ENCODE peak calls at places on chromosomes 5 and 9, in six cellular contexts. E, Z, G, X, I and S are unnamed samples.

GRCh38 chr5:147460380-147460779 is 49.5 kb downstream of the DPYSL3 start:
- DNase-seq in I (no peak), Z (no peak), G (no peak), E (no peak), X (no peak), S (no peak)

GRCh38 chr9:111039203-111039907 is 1.1 kb upstream of the LPAR1 start:
- DNase-seq in Z (no peak), I (no peak), X (no peak), G (no peak), E (no peak), S (no peak)

GRCh38 chr9:134922066-134922931 is 4.6 kb upstream of the FCN1 start:
- DNase-seq in G (no peak), I (no peak), Z (no peak), E (no peak), X (no peak), S (peak)

GRCh38 chr5:77630246-77631165 is 8.0 kb downstream of the OTP start:
- DNase-seq in G (peak), X (no peak), Z (no peak), I (peak), E (no peak), S (peak)

GRCh38 chr5:101915559-101915958 is 380.5 kb downstream of the SLCO4C1 start:
- DNase-seq in G (peak), E (no peak), Z (no peak), X (no peak), I (no peak), S (no peak)

GRCh38 chr5:16881253-16881652 is 54.8 kb downstream of the MYO10 start:
- DNase-seq in G (no peak), E (no peak), X (no peak), I (peak), Z (no peak), S (no peak)

GRCh38 chr5:126651013-126651577 is 50.3 kb downstream of the PHAX start:
- DNase-seq in Z (no peak), E (no peak), X (no peak), G (no peak), I (no peak), S (no peak)

GRCh38 chr9:131633491-131634031 is 88.2 kb downstream of the PRRT1B start:
- DNase-seq in G (no peak), Z (no peak), E (no peak), I (no peak), X (no peak), S (no peak)

GRCh38 chr9:136409557-136410455 is 608 bp downstream of the ENTR1 start:
- DNase-seq in I (peak), G (peak), E (no peak), Z (peak), X (no peak), S (peak)

GRCh38 chr9:108636023-108636422 is 219.8 kb downstream of the ACTL7B start:
- DNase-seq in X (no peak), G (no peak), I (no peak), E (no peak), Z (no peak), S (peak)

GRCh38 chr5:132385321-132386105 is 16.0 kb downstream of the SLC22A5 start:
- DNase-seq in G (peak), I (peak), X (peak), E (no peak), Z (peak), S (peak)

GRCh38 chr9:132114102-132114707 is 34.5 kb upstream of the MED27 start:
- DNase-seq in G (peak), X (no peak), E (peak), Z (peak), I (peak), S (peak)

GRCh38 chr9:85215416-85215815 is 526.3 kb downstream of the AGTPBP1 start:
- DNase-seq in Z (no peak), G (no peak), X (no peak), E (no peak), I (no peak), S (no peak)

GRCh38 chr9:130042931-130043653 is at the start of gene FNBP1:
- DNase-seq in E (peak), Z (peak), G (peak), X (no peak), I (peak), S (peak)

GRCh38 chr5:111163000-111163399 is 61.2 kb upstream of the CAMK4 start:
- DNase-seq in I (no peak), Z (no peak), G (no peak), E (no peak), X (no peak), S (no peak)

GRCh38 chr9:706073-706472 is 135.4 kb upstream of the DMRT1 start:
- DNase-seq in I (peak), G (no peak), E (no peak), Z (no peak), X (no peak), S (peak)

GRCh38 chr5:36854402-36855140 is 22.0 kb upstream of the NIPBL start:
- DNase-seq in Z (no peak), G (no peak), I (no peak), E (peak), X (no peak), S (no peak)

GRCh38 chr5:154230526-154230925 is 40.0 kb downstream of the GALNT10 start:
- DNase-seq in G (no peak), I (no peak), X (no peak), E (no peak), Z (no peak), S (no peak)

GRCh38 chr5:140321796-140322195 is 18.9 kb upstream of the PFDN1 start:
- DNase-seq in E (no peak), Z (no peak), X (peak), G (no peak), I (no peak), S (peak)

GRCh38 chr5:94153736-94154450 is 412.5 kb upstream of the POU5F2 start:
- DNase-seq in Z (no peak), X (no peak), E (no peak), G (no peak), I (no peak), S (no peak)

GRCh38 chr5:61304611-61305369 is 27.3 kb upstream of the ZSWIM6 start:
- DNase-seq in E (peak), I (peak), Z (peak), G (peak), X (no peak), S (no peak)

GRCh38 chr9:129069128-129069824 is 11.6 kb upstream of the DOLPP1 start:
- DNase-seq in X (no peak), E (peak), G (no peak), I (no peak), Z (no peak), S (peak)

GRCh38 chr5:138330813-138331448 is 673 bp downstream of the CDC25C start:
- DNase-seq in X (no peak), Z (no peak), G (no peak), I (no peak), E (no peak), S (peak)

GRCh38 chr5:170633235-170634041 is 129.6 kb downstream of the KCNIP1 start:
- DNase-seq in I (peak), G (peak), Z (peak), E (peak), X (peak), S (peak)

GRCh38 chr9:34197756-34198711 is 19.2 kb downstream of the UBAP1 start:
- DNase-seq in X (no peak), I (no peak), G (no peak), E (no peak), Z (no peak), S (peak)

GRCh38 chr9:120951960-120952630 is 25.5 kb upstream of the TRAF1 start:
- DNase-seq in X (no peak), G (no peak), E (no peak), I (no peak), Z (peak), S (no peak)

GRCh38 chr5:143781993-143782520 is 29.9 kb upstream of the HMHB1 start:
- DNase-seq in I (no peak), X (no peak), E (no peak), Z (peak), G (no peak), S (peak)

GRCh38 chr5:172611913-172612312 is 29.1 kb upstream of the NEURL1B start:
- DNase-seq in Z (no peak), X (no peak), G (no peak), E (no peak), I (no peak), S (no peak)

GRCh38 chr5:172610643-172611042 is 30.4 kb upstream of the NEURL1B start:
- DNase-seq in G (no peak), I (no peak), Z (no peak), E (no peak), X (no peak), S (no peak)

GRCh38 chr5:172606156-172606785 is 34.8 kb upstream of the NEURL1B start:
- DNase-seq in G (no peak), I (no peak), X (no peak), E (no peak), Z (no peak), S (no peak)

GRCh38 chr5:172607213-172607793 is 33.8 kb upstream of the NEURL1B start:
- DNase-seq in I (no peak), X (no peak), G (no peak), E (no peak), Z (no peak), S (no peak)

DNA sequence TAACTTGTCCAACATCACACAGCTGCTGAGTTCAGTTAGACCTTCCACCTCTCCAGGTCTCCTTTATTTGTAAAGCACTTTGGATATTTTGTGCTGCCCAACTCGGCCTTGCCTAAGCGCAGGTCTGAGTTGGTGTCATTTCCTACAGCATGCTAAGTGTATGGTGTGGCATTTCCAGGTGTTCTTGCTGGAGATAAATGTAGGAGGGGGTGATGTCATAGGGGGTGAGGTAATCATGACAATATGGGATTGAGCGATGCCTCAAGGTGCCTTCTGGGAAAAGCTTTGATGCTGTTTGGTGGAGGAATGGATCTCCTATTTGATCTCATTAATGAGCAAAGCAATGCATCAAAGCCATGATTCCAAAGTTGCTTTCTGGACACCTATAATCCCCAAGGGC is 32.3 kb upstream of the NEURL1B start:
- DNase-seq in E (no peak), X (no peak), G (no peak), I (no peak), Z (no peak), S (no peak)
- TF ChIP-seq MYC in E (no peak), X (no peak), G (no peak), I (no peak), Z (no peak), S (no peak)

GRCh38 chr9:113581865-113582697 is 118.6 kb downstream of the RGS3 start:
- DNase-seq in Z (peak), I (no peak), X (peak), G (no peak), E (no peak), S (peak)
- TF ChIP-seq CTCF in Z (no peak), I (no peak), X (peak), G (no peak), E (peak), S (no peak)

GRCh38 chr5:135058326-135058725 is 24.3 kb upstream of the PITX1 start:
- DNase-seq in Z (no peak), E (no peak), X (no peak), I (no peak), G (no peak), S (no peak)
- H3K4me3 ChIP-seq in Z (no peak), E (no peak), X (no peak), I (no peak), G (no peak), S (no peak)

DNA sequence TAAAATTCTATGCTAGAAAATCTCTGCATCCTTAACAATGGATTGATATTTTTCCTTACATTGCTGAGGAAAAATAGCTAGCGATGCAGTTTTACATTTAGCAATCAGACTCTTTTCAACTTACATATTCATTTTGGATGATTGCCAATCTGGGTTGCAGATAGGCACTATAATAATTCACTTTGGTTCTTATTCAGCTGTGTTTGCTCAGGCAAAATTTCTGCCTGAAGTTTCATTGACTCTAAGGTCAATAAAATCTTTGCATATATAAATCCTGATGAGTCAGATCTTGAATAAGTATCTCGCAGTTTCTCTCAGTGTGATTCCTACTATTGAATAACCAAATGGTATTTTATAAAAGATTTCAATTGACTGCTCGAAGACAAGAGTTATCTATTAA is 1105.8 kb downstream of the CDH18 start:
- DNase-seq in G (no peak), Z (no peak), X (no peak), I (no peak), E (no peak), S (no peak)
- TF ChIP-seq MYC in G (no peak), Z (no peak), X (no peak), I (no peak), E (no peak), S (no peak)